ENCODE peak calls at places on chromosome 13, in four cellular contexts. U is naive B cell; C is activated CD4-positive, CD25-positive, alpha-beta regulatory T cell; Z is ELF-1. X is an unnamed sample.

GRCh38 chr13:44437356-44438233 is 64.0 kb downstream of the SERP2 start:
- DNase-seq in Z (no peak), C (no peak), U (peak), X (no peak)

GRCh38 chr13:110323172-110323851 is 16.2 kb downstream of the COL4A2 start:
- DNase-seq in C (no peak), U (no peak), Z (no peak), X (peak)

GRCh38 chr13:68304287-68304893 is 1074.3 kb upstream of the PCDH9 start:
- DNase-seq in C (no peak), U (no peak), Z (no peak), X (no peak)

GRCh38 chr13:93889430-93889829 is 590.1 kb downstream of the DCT start:
- DNase-seq in Z (no peak), C (no peak), U (no peak), X (no peak)

GRCh38 chr13:113889467-113889866 is 25.6 kb upstream of the GAS6 start:
- DNase-seq in C (no peak), Z (no peak), U (no peak), X (no peak)

GRCh38 chr13:99218969-99219368 is 18.3 kb downstream of the UBAC2 start:
- DNase-seq in C (peak), Z (no peak), U (no peak), X (no peak)

GRCh38 chr13:45178349-45179142 is 22.3 kb downstream of the KCTD4 start:
- DNase-seq in Z (no peak), C (no peak), U (no peak), X (no peak)

GRCh38 chr13:98141938-98142426 is 912 bp upstream of the FARP1 start:
- DNase-seq in Z (peak), C (no peak), U (no peak), X (peak)

GRCh38 chr13:110915874-110916670 is 1.2 kb upstream of the ANKRD10 start:
- DNase-seq in U (peak), C (no peak), Z (no peak), X (no peak)

GRCh38 chr13:109871018-109871370 is 84.6 kb upstream of the IRS2 start:
- DNase-seq in Z (no peak), C (no peak), U (no peak), X (no peak)

GRCh38 chr13:76884167-76884566 is 2.0 kb downstream of the KCTD12 start:
- DNase-seq in C (no peak), U (no peak), Z (peak), X (peak)

GRCh38 chr13:18992791-18993190 is 188.8 kb downstream of the TUBA3C start:
- DNase-seq in Z (no peak), U (no peak), C (no peak), X (no peak)

GRCh38 chr13:76991432-76991795 is 467 bp upstream of the CLN5 start:
- DNase-seq in U (no peak), C (peak), Z (no peak), X (no peak)

GRCh38 chr13:97091202-97091601 is 96.9 kb upstream of the OXGR1 start:
- DNase-seq in Z (no peak), U (no peak), C (no peak), X (no peak)

GRCh38 chr13:111533900-111534645 is 213.6 kb downstream of the TEX29 start:
- DNase-seq in C (no peak), U (no peak), Z (no peak), X (no peak)

GRCh38 chr13:33771296-33771695 is 46.7 kb upstream of the RFC3 start:
- DNase-seq in U (no peak), Z (no peak), C (no peak), X (no peak)